ENCODE peak calls at places on chromosome 16, in four cellular contexts. N is ovary, J is IMR-90, L is esophagus squamous epithelium. S is an unnamed sample.

GRCh38 chr16:4494746-4495490 is 18.7 kb downstream of the HMOX2 start:
- DNase-seq in N (no peak), L (no peak), J (peak), S (no peak)

GRCh38 chr16:68737046-68737729 is at the start of gene CDH1:
- DNase-seq in N (peak), J (no peak), L (no peak), S (no peak)

GRCh38 chr16:85943702-85944101 is 44.7 kb downstream of the IRF8 start:
- DNase-seq in N (no peak), L (no peak), J (no peak), S (no peak)

GRCh38 chr16:63745456-63745855 is 1376.4 kb downstream of the CDH11 start:
- DNase-seq in L (no peak), N (no peak), J (no peak), S (no peak)

GRCh38 chr16:29664133-29664912 is 1.3 kb downstream of the SPN start:
- DNase-seq in J (no peak), L (no peak), N (no peak), S (no peak)

GRCh38 chr16:86319871-86320270 is 190.5 kb upstream of the FOXF1 start:
- DNase-seq in J (peak), N (no peak), L (no peak), S (no peak)

GRCh38 chr16:65958096-65958495 is 408.4 kb upstream of the CDH5 start:
- DNase-seq in N (no peak), J (no peak), L (no peak), S (no peak)

GRCh38 chr16:49332589-49333267 is 40.9 kb upstream of the C16orf78 start:
- DNase-seq in N (no peak), L (no peak), J (no peak), S (no peak)

GRCh38 chr16:84718-85452 is 6.9 kb downstream of the MPG start:
- DNase-seq in L (no peak), J (peak), N (peak), S (no peak)

GRCh38 chr16:67101301-67101675 is 8.5 kb upstream of the PHAF1 start:
- DNase-seq in L (no peak), J (peak), N (no peak), S (no peak)

GRCh38 chr16:87550510-87550961 is 51.8 kb upstream of the JPH3 start:
- DNase-seq in J (no peak), N (peak), L (no peak), S (peak)
- H3K4me3 ChIP-seq in J (no peak), N (no peak), L (no peak), S (no peak)

DNA sequence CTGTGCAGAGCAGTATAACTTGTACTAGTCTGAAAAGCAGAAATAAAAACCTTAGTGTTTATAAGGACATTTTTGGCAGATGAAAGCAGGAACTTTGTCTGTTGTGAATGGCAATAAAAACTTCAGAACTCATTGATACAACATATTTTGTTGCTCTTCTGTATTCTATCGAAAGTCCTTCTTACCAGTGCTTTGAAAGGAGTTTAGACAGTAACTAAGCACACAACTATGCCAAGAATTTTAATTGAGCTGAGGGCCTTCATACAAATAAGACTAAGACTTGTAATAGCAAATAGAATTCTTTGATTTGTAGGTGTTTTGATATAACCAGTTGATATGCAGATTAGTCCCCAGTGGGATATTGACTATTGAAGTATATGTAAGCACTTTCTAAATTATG is 308.4 kb downstream of the ZFHX3 start:
- DNase-seq in J (peak), N (no peak), L (no peak), S (no peak)
- TF ChIP-seq POLR2A in J (no peak), N (no peak), L (no peak), S (no peak)

GRCh38 chr16:84412262-84412661 is 43.9 kb downstream of the ATP2C2 start:
- DNase-seq in J (no peak), N (no peak), L (no peak), S (no peak)
- H3K4me3 ChIP-seq in J (no peak), N (no peak), L (no peak), S (no peak)

GRCh38 chr16:22299036-22299435 is 1.8 kb downstream of the POLR3E start:
- DNase-seq in L (no peak), J (no peak), N (no peak), S (no peak)

GRCh38 chr16:22297114-22297870 is at the start of gene POLR3E:
- DNase-seq in L (peak), N (peak), J (peak), S (peak)

GRCh38 chr16:22296225-22297113 is 740 bp upstream of the POLR3E start:
- DNase-seq in J (no peak), L (no peak), N (no peak), S (no peak)

GRCh38 chr16:22300427-22301071 is 3.3 kb downstream of the POLR3E start:
- DNase-seq in J (peak), L (no peak), N (no peak), S (peak)

GRCh38 chr16:22297871-22298733 is 893 bp downstream of the POLR3E start:
- DNase-seq in N (peak), L (no peak), J (peak), S (peak)
- TF ChIP-seq POLR2A in N (no peak), L (no peak), J (peak), S (no peak)

GRCh38 chr16:47143329-47143676 is 442 bp downstream of the NETO2 start:
- DNase-seq in L (no peak), J (peak), N (peak), S (peak)
- H3K4me3 ChIP-seq in L (peak), J (peak), N (peak), S (peak)

GRCh38 chr16:30761928-30762902 is at the start of the genes CFAP119 and RNF40:
- DNase-seq in L (peak), N (peak), J (peak), S (peak)
- TF ChIP-seq POLR2A in L (no peak), N (peak), J (peak), S (peak)

GRCh38 chr16:3000540-3000939 is 12.2 kb upstream of the CLDN9 start:
- DNase-seq in N (no peak), J (no peak), L (no peak), S (no peak)

GRCh38 chr16:3001316-3001715 is 11.4 kb upstream of the CLDN9 start:
- DNase-seq in N (no peak), J (no peak), L (no peak), S (no peak)

GRCh38 chr16:3004319-3004718 is 8.4 kb upstream of the CLDN9 start:
- DNase-seq in N (no peak), J (no peak), L (no peak), S (peak)

GRCh38 chr16:3004781-3005284 is 7.9 kb upstream of the CLDN9 start:
- DNase-seq in J (no peak), L (no peak), N (no peak), S (no peak)

GRCh38 chr16:3003582-3004270 is 9.0 kb upstream of the CLDN9 start:
- DNase-seq in N (peak), L (peak), J (peak), S (peak)
- H3K4me3 ChIP-seq in N (no peak), L (no peak), J (peak), S (peak)

S was measured in Peyer's patch.